ENCODE peak calls at places on chromosomes 5 and 9, in seven cellular contexts. R is IMR-90, I is neuronal stem cell, X is trophoblast cell, J is mesendoderm, F is mesenchymal stem cell, L is H1. Z is an unnamed sample.

GRCh38 chr5:80569961-80570786 is at the start of gene ANKRD34B:
- DNase-seq in R (no peak), I (peak), X (peak), J (peak), F (peak), L (peak), Z (peak)

GRCh38 chr9:95313010-95313498 is 4.5 kb downstream of the FANCC start:
- DNase-seq in R (peak), I (no peak), X (peak), J (peak), F (peak), L (peak), Z (peak)

GRCh38 chr9:137160716-137161557 is 8.9 kb downstream of the LRRC26 start:
- DNase-seq in R (no peak), I (no peak), X (no peak), J (no peak), F (no peak), L (no peak), Z (peak)

GRCh38 chr5:14267166-14267838 is 124.2 kb downstream of the TRIO start:
- DNase-seq in R (no peak), I (no peak), X (peak), J (peak), F (no peak), L (no peak), Z (no peak)

GRCh38 chr5:38932854-38933408 is 87.1 kb downstream of the OSMR start:
- DNase-seq in R (no peak), I (no peak), X (no peak), J (no peak), F (no peak), L (no peak), Z (no peak)

GRCh38 chr9:122200960-122201635 is 27.7 kb downstream of the LHX6 start:
- DNase-seq in R (peak), I (no peak), X (no peak), J (no peak), F (no peak), L (no peak), Z (no peak)

GRCh38 chr5:17020586-17021362 is 84.7 kb upstream of the MYO10 start:
- DNase-seq in R (peak), I (no peak), X (no peak), J (no peak), F (peak), L (no peak), Z (no peak)

GRCh38 chr5:180338001-180338707 is 15.0 kb downstream of the GFPT2 start:
- DNase-seq in R (no peak), I (no peak), X (no peak), J (no peak), F (no peak), L (no peak), Z (no peak)

GRCh38 chr5:56673171-56673570 is 142.2 kb upstream of the MAP3K1 start:
- DNase-seq in R (no peak), I (no peak), X (no peak), J (no peak), F (no peak), L (no peak), Z (no peak)

GRCh38 chr9:116476935-116477381 is 210.1 kb upstream of the TRIM32 start:
- DNase-seq in R (no peak), I (no peak), X (no peak), J (no peak), F (no peak), L (no peak), Z (no peak)

GRCh38 chr5:10563940-10564837 is at the start of gene ANKRD33B:
- DNase-seq in R (peak), I (peak), X (peak), J (peak), F (peak), L (no peak), Z (peak)

GRCh38 chr5:79697222-79698164 is 7.9 kb downstream of the CMYA5 start:
- DNase-seq in R (peak), I (no peak), X (peak), J (peak), F (peak), L (no peak), Z (no peak)

GRCh38 chr5:123722451-123722850 is 210.5 kb downstream of the CSNK1G3 start:
- DNase-seq in R (no peak), I (no peak), X (no peak), J (no peak), F (no peak), L (no peak), Z (no peak)

GRCh38 chr5:74888117-74888516 is 21.9 kb upstream of the FAM169A start:
- DNase-seq in R (no peak), I (no peak), X (no peak), J (no peak), F (no peak), L (no peak), Z (no peak)

GRCh38 chr5:154244476-154244875 is 53.9 kb downstream of the GALNT10 start:
- DNase-seq in R (no peak), I (no peak), X (no peak), J (no peak), F (no peak), L (no peak), Z (no peak)

GRCh38 chr5:110865400-110866094 is 126.7 kb downstream of the SLC25A46 start:
- DNase-seq in R (peak), I (peak), X (peak), J (peak), F (peak), L (peak), Z (peak)

GRCh38 chr9:90169490-90169889 is 473.1 kb downstream of the DIRAS2 start:
- DNase-seq in R (no peak), I (no peak), X (no peak), J (no peak), F (no peak), L (no peak), Z (no peak)

GRCh38 chr5:72194846-72195245 is 87.6 kb downstream of the MAP1B start:
- DNase-seq in R (no peak), I (no peak), X (no peak), J (no peak), F (no peak), L (no peak), Z (no peak)

GRCh38 chr5:115465416-115465815 is 79.2 kb downstream of the FEM1C start:
- DNase-seq in R (peak), I (no peak), X (peak), J (no peak), F (no peak), L (no peak), Z (no peak)

GRCh38 chr9:20620658-20621552 is 1.4 kb downstream of the MLLT3 start:
- DNase-seq in R (peak), I (peak), X (peak), J (peak), F (peak), L (no peak), Z (peak)

GRCh38 chr9:81871695-81872094 is 56.5 kb upstream of the SPATA31D4 start:
- DNase-seq in R (peak), I (no peak), X (no peak), J (peak), F (peak), L (no peak), Z (no peak)

GRCh38 chr9:138022121-138022741 is 144.6 kb downstream of the CACNA1B start:
- DNase-seq in R (no peak), I (no peak), X (no peak), J (peak), F (no peak), L (peak), Z (peak)

GRCh38 chr9:116027511-116027910 is 126.1 kb upstream of the PAPPA start:
- DNase-seq in R (peak), I (no peak), X (peak), J (no peak), F (peak), L (no peak), Z (no peak)

GRCh38 chr5:115262405-115263247 is at the start of gene PGGT1B:
- DNase-seq in R (peak), I (peak), X (peak), J (peak), F (peak), L (peak), Z (peak)

GRCh38 chr5:2129581-2130272 is 247.0 kb upstream of the IRX4 start:
- DNase-seq in R (no peak), I (no peak), X (no peak), J (no peak), F (no peak), L (no peak), Z (no peak)

GRCh38 chr9:100739666-100740065 is 161.8 kb downstream of the CAVIN4 start:
- DNase-seq in R (no peak), I (no peak), X (peak), J (peak), F (no peak), L (no peak), Z (peak)

GRCh38 chr9:18596920-18597319 is 123.0 kb downstream of the ADAMTSL1 start:
- DNase-seq in R (peak), I (no peak), X (no peak), J (no peak), F (peak), L (no peak), Z (no peak)

GRCh38 chr9:130213898-130214761 is 41.9 kb downstream of the NCS1 start:
- DNase-seq in R (peak), I (peak), X (peak), J (peak), F (peak), L (no peak), Z (peak)

GRCh38 chr5:177006265-177006972 is at the start of gene UIMC1:
- DNase-seq in R (peak), I (peak), X (peak), J (peak), F (peak), L (peak), Z (peak)

GRCh38 chr9:93903886-93904648 is 51.1 kb downstream of the BARX1 start:
- DNase-seq in R (no peak), I (no peak), X (no peak), J (no peak), F (no peak), L (no peak), Z (no peak)

GRCh38 chr5:16674750-16675149 is 58.0 kb upstream of the RETREG1 start:
- DNase-seq in R (no peak), I (no peak), X (no peak), J (no peak), F (no peak), L (no peak), Z (no peak)

GRCh38 chr9:86434039-86434726 is 80.0 kb upstream of the TUT7 start:
- DNase-seq in R (peak), I (peak), X (peak), J (peak), F (peak), L (no peak), Z (no peak)

GRCh38 chr9:123925161-123925560 is 4.8 kb downstream of the DENND1A start:
- DNase-seq in R (no peak), I (no peak), X (no peak), J (peak), F (no peak), L (no peak), Z (peak)

GRCh38 chr5:6615416-6615815 is 17.4 kb downstream of the NSUN2 start:
- DNase-seq in R (no peak), I (no peak), X (no peak), J (no peak), F (no peak), L (no peak), Z (no peak)

GRCh38 chr5:68225911-68226563 is 10.5 kb downstream of the PIK3R1 start:
- DNase-seq in R (no peak), I (no peak), X (no peak), J (no peak), F (no peak), L (no peak), Z (no peak)

GRCh38 chr5:1959231-1959630 is 76.5 kb upstream of the IRX4 start:
- DNase-seq in R (no peak), I (no peak), X (no peak), J (no peak), F (no peak), L (no peak), Z (no peak)

GRCh38 chr9:93288341-93288740 is 104.4 kb downstream of the WNK2 start:
- DNase-seq in R (no peak), I (no peak), X (peak), J (peak), F (no peak), L (no peak), Z (peak)

DNA sequence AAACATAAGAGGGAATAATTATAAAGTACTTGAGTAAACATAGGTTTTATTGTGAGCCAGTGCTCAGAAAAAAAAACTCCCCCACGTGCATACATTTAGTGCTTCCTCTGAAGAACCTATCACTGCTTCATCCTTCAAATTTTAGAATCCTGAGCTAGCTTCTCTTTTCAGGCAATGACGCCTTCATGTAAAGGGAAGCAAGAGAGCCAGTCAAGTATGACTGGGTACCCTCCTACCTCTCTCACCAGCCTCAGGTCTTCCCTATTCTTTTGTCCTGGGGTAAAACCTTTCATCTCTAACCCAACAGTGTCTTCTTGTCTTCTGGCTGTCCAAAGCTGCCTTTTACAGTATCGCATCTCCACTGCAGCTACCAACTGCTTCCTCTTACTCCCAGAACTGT is 32.0 kb downstream of the PLPP1 start:
- DNase-seq in R (no peak), I (no peak), X (no peak), J (no peak), F (no peak), L (no peak), Z (no peak)
- H2BK5ac ChIP-seq in R (no peak), I (no peak), X (no peak), J (no peak), F (no peak), L (no peak), Z (no peak)

GRCh38 chr5:139650031-139650688 is 2.0 kb downstream of the CXXC5 start:
- DNase-seq in R (no peak), I (no peak), X (peak), J (peak), F (peak), L (no peak), Z (no peak)
- H2BK5ac ChIP-seq in R (peak), I (peak), X (peak), J (peak), F (peak), L (no peak), Z (no peak)

DNA sequence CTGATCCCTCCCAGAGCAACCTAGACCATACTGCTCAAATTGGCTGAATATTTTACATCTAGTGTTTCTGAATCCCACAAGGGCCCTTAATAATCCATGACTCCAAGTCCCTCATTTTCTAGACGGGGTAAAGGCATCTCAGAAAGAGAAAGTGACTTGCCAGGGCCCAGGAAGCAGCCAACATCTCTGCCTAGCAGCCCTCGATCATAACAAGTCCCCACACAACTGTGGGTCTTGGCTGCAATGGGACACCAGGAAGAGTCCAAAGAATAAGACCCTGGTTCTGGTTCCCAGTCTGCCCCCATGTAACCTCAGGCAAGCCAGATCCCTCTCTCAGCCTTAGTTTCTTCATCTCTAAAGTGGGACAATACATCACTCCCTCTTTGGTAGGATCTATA is 6.3 kb downstream of the ANXA6 start:
- DNase-seq in R (no peak), I (no peak), X (no peak), J (no peak), F (no peak), L (no peak), Z (no peak)
- H2BK5ac ChIP-seq in R (no peak), I (no peak), X (no peak), J (no peak), F (no peak), L (no peak), Z (no peak)

GRCh38 chr9:135032868-135033460 is 54.5 kb upstream of the OLFM1 start:
- DNase-seq in R (no peak), I (no peak), X (no peak), J (no peak), F (no peak), L (no peak), Z (peak)

GRCh38 chr9:135034106-135034505 is 53.4 kb upstream of the OLFM1 start:
- DNase-seq in R (no peak), I (no peak), X (no peak), J (no peak), F (no peak), L (no peak), Z (peak)

GRCh38 chr9:135033487-135033886 is 54.0 kb upstream of the OLFM1 start:
- DNase-seq in R (no peak), I (no peak), X (no peak), J (no peak), F (no peak), L (no peak), Z (no peak)

GRCh38 chr9:135030711-135031245 is 56.7 kb upstream of the OLFM1 start:
- DNase-seq in R (no peak), I (no peak), X (no peak), J (no peak), F (no peak), L (no peak), Z (no peak)

DNA sequence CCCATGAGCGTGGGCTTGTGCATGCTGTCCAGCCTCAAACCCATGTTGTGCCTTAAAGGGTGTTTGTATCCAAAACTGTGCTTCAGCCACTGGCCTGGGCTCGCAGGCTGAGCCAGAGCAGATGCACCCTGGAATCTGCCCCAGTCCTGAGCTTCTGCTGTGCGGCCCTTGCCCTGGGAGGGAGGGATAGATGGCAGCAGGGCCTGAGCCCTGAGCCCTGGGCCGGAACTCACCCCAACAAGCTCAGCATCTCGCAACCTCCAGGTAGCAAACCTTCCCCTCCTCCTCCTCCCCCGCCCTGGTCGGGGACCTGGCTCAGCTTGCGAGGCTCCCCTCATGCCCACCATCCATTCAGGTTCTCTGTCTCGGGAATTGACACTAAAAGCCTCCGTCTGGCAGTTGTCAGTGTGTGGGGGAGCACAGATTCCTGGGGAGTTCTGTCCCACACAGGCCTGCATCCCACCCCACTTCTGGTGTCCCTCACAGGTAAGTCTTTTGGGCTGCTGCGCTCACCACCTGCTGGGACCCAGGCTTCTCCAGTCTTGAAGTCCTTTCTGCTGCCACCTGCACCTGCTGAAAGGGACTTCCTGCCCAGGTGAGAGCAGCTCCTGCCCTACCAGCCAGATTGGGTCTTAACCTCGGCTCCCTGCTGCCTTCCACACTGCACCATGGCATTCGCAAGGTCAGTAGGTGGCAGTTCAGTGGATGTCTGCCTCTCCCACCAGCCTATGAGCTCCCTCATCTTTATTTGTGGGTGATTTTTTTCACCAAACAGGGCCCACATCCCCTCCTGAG is 55.2 kb upstream of the OLFM1 start:
- DNase-seq in R (no peak), I (no peak), X (no peak), J (no peak), F (no peak), L (no peak), Z (no peak)
- H2BK5ac ChIP-seq in R (no peak), I (no peak), X (no peak), J (no peak), F (no peak), L (no peak), Z (no peak)

DNA sequence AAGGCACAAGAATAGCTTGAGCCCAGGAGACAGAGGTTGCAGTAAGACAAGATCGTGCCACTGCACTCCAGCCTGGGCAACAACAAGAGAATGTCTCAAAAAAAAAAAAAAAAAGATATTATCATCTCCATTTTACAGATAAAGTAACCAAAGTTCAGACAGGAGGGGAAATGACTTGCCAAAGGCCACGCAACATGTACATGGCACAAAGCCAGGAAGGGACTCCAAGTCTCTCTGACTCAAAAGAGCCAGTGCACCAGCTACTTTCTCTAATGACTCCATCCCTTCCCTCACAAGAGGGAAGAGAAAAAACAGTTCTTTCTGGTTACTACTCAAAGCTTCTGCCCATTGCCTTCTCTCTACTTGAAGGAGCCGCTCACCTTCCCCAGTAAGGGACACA is 34.1 kb downstream of the SIL1 start:
- DNase-seq in R (no peak), I (no peak), X (no peak), J (no peak), F (no peak), L (no peak), Z (no peak)
- H2BK5ac ChIP-seq in R (no peak), I (no peak), X (no peak), J (no peak), F (no peak), L (no peak), Z (no peak)

DNA sequence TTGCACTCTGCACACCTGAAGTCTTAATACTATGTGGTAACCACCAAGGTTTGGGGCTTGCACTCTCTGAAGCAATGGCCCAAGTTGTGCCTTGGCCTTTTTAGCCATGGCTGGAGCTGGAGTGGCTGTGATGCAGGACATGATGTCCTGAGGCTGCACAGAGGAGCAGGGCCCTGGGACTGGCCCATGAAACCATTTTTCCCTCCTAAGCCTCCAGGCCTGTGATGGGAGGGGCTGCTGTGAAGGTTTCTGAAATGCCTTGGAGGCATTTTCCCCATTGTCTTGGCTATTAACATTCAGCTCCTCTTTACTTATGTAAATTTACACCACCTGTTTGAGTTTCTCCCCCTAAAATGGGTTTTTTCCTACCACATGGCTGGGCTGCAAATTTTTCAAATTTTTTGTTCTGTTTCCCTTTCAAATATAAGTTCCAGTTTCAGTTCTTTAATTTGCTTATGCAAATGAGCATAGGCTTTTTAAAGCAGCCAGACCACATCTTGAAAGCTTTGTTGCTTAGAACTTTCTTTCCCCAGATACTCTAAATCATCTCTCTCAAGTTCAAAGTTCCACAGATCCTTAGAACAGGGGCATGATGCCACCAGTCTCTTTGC is 237.4 kb upstream of the DMAC1 start:
- DNase-seq in R (no peak), I (no peak), X (no peak), J (no peak), F (no peak), L (no peak), Z (no peak)
- H2BK5ac ChIP-seq in R (no peak), I (no peak), X (no peak), J (no peak), F (no peak), L (no peak), Z (no peak)